ENCODE peak calls at places on chromosome 17, in five cellular contexts. F is stimulated activated CD8-positive, alpha-beta memory T cell treated with anti-CD3 and anti-CD28 coated beads, Interleukin-7, amount 100 ng/mL, for 1 hour; I is NCI-H1417; O is OCI-M1; R is heart left ventricle. M is an unnamed sample.

GRCh38 chr17:82215095-82215971 is 2.7 kb upstream of the CCDC57 start:
- DNase-seq in F (no peak), I (no peak), O (peak), R (no peak), M (no peak)

GRCh38 chr17:39767147-39767546 is 29.4 kb downstream of the GRB7 start:
- DNase-seq in F (no peak), I (no peak), O (no peak), R (no peak), M (no peak)

GRCh38 chr17:74901353-74902145 is 8.1 kb upstream of the FADS6 start:
- DNase-seq in F (no peak), I (no peak), O (no peak), R (no peak), M (no peak)

GRCh38 chr17:35588196-35588920 is 1.2 kb downstream of the AP2B1 start:
- DNase-seq in F (no peak), I (no peak), O (peak), R (no peak), M (no peak)

GRCh38 chr17:45106101-45106500 is 26.2 kb downstream of the PLCD3 start:
- DNase-seq in F (no peak), I (no peak), O (no peak), R (no peak), M (no peak)

GRCh38 chr17:72189781-72190593 is 69.2 kb downstream of the SOX9 start:
- DNase-seq in F (no peak), I (no peak), O (no peak), R (no peak), M (no peak)

GRCh38 chr17:51319186-51319585 is 58.8 kb downstream of the UTP18 start:
- DNase-seq in F (no peak), I (no peak), O (peak), R (no peak), M (no peak)

GRCh38 chr17:9223531-9223930 is 202.2 kb downstream of the NTN1 start:
- DNase-seq in F (no peak), I (no peak), O (no peak), R (no peak), M (no peak)

GRCh38 chr17:75152971-75153853 is 1.1 kb downstream of the JPT1 start:
- DNase-seq in F (no peak), I (peak), O (peak), R (peak), M (peak)

GRCh38 chr17:17134952-17135340 is 71.2 kb downstream of the PLD6 start:
- DNase-seq in F (no peak), I (peak), O (no peak), R (peak), M (no peak)

GRCh38 chr17:40451420-40451819 is 8.2 kb downstream of the IGFBP4 start:
- DNase-seq in F (no peak), I (no peak), O (no peak), R (peak), M (no peak)

GRCh38 chr17:39635614-39636176 is 1.2 kb upstream of the STARD3 start:
- DNase-seq in F (no peak), I (no peak), O (peak), R (no peak), M (no peak)

GRCh38 chr17:28370035-28370743 is at the start of gene VTN:
- DNase-seq in F (no peak), I (no peak), O (peak), R (peak), M (peak)

GRCh38 chr17:42009170-42009569 is 8.1 kb downstream of the DNAJC7 start:
- DNase-seq in F (no peak), I (no peak), O (no peak), R (no peak), M (no peak)

GRCh38 chr17:29138184-29138955 is 41.8 kb downstream of the MYO18A start:
- DNase-seq in F (no peak), I (no peak), O (no peak), R (no peak), M (no peak)

GRCh38 chr17:7078711-7079110 is 1.3 kb downstream of the CLEC10A start:
- DNase-seq in F (no peak), I (no peak), O (no peak), R (no peak), M (no peak)

GRCh38 chr17:72110953-72111339 is 9.9 kb upstream of the SOX9 start:
- DNase-seq in F (no peak), I (no peak), O (no peak), R (no peak), M (no peak)

GRCh38 chr17:17767497-17768286 is 69.1 kb downstream of the SREBF1 start:
- DNase-seq in F (no peak), I (no peak), O (no peak), R (no peak), M (no peak)

GRCh38 chr17:50154604-50155003 is 4.1 kb upstream of the PPP1R9B start:
- DNase-seq in F (no peak), I (no peak), O (no peak), R (no peak), M (no peak)

GRCh38 chr17:5127910-5128309 is 12.1 kb downstream of the USP6 start:
- DNase-seq in F (no peak), I (no peak), O (no peak), R (peak), M (no peak)

GRCh38 chr17:16923097-16923903 is 48.6 kb downstream of the TNFRSF13B start:
- DNase-seq in F (no peak), I (no peak), O (no peak), R (no peak), M (no peak)

GRCh38 chr17:28916302-28916934 is 13.5 kb upstream of the DHRS13 start:
- DNase-seq in F (peak), I (peak), O (peak), R (no peak), M (no peak)

GRCh38 chr17:79440251-79440650 is 170.6 kb downstream of the RBFOX3 start:
- DNase-seq in F (no peak), I (no peak), O (no peak), R (no peak), M (no peak)

GRCh38 chr17:47692895-47693666 is 880 bp upstream of the TBKBP1 start:
- DNase-seq in F (no peak), I (peak), O (peak), R (no peak), M (no peak)

GRCh38 chr17:4236456-4236855 is 27.3 kb downstream of the ANKFY1 start:
- DNase-seq in F (no peak), I (no peak), O (no peak), R (no peak), M (no peak)

GRCh38 chr17:16919663-16920627 is 52.0 kb downstream of the TNFRSF13B start:
- DNase-seq in F (no peak), I (no peak), O (no peak), R (no peak), M (no peak)

GRCh38 chr17:53796642-53797041 is 26.1 kb upstream of the KIF2B start:
- DNase-seq in F (no peak), I (no peak), O (no peak), R (no peak), M (no peak)

GRCh38 chr17:16976686-16977550 is 5.0 kb upstream of the TNFRSF13B start:
- DNase-seq in F (no peak), I (no peak), O (no peak), R (no peak), M (no peak)

GRCh38 chr17:42422958-42423712 is at the start of gene CAVIN1:
- DNase-seq in F (no peak), I (no peak), O (peak), R (peak), M (peak)

GRCh38 chr17:65173284-65173793 is 36.2 kb downstream of the RGS9 start:
- DNase-seq in F (peak), I (no peak), O (peak), R (peak), M (peak)

GRCh38 chr17:41065829-41066624 is at the start of gene KRTAP2-4:
- DNase-seq in F (no peak), I (no peak), O (peak), R (no peak), M (no peak)

M was measured in retina.